ENCODE peak calls at places on chromosomes 3 and 15, in seven cellular contexts. F, G, K, M, B, Y and W are unnamed samples.
A peak's percentile ranks its signal among the peaks of the same experiment; 100 is the strongest.

GRCh38 chr15:66935688-66936087 is 129.7 kb upstream of the SMAD3 start:
- DNase-seq in F (no peak), G (no peak), K (no peak), M (no peak), B (no peak), Y (peak; percentile 11), W (no peak)

GRCh38 chr15:38912067-38912466 is 347.5 kb upstream of the RASGRP1 start:
- DNase-seq in F (no peak), G (no peak), K (no peak), M (no peak), B (peak; percentile 25), Y (peak; percentile 19), W (no peak)

GRCh38 chr3:193982258-193982659 is 153.7 kb upstream of the HES1 start:
- DNase-seq in F (peak; percentile 37), G (no peak), K (no peak), M (no peak), B (peak; percentile 60), Y (peak; percentile 77), W (no peak)

GRCh38 chr3:129773942-129774663 is 119.4 kb downstream of the TMCC1 start:
- DNase-seq in F (no peak), G (peak; percentile 30), K (no peak), M (no peak), B (no peak), Y (no peak), W (no peak)

GRCh38 chr3:78314327-78314726 is 1274.4 kb downstream of the ROBO2 start:
- DNase-seq in F (no peak), G (no peak), K (no peak), M (no peak), B (no peak), Y (no peak), W (no peak)

GRCh38 chr15:65903296-65904073 is 34.2 kb downstream of the RAB11A start:
- DNase-seq in F (no peak), G (no peak), K (no peak), M (no peak), B (peak; percentile 67), Y (peak; percentile 38), W (no peak)

GRCh38 chr3:155619118-155619915 is 125.6 kb downstream of the PLCH1 start:
- DNase-seq in F (no peak), G (no peak), K (no peak), M (no peak), B (no peak), Y (no peak), W (no peak)

GRCh38 chr3:11530153-11530721 is 113.5 kb downstream of the VGLL4 start:
- DNase-seq in F (peak; percentile 80), G (no peak), K (peak; percentile 97), M (no peak), B (peak; percentile 87), Y (peak; percentile 94), W (no peak)

GRCh38 chr15:37032091-37032775 is 68.1 kb downstream of the MEIS2 start:
- DNase-seq in F (no peak), G (no peak), K (no peak), M (no peak), B (peak; percentile 41), Y (no peak), W (no peak)

GRCh38 chr3:54065140-54065539 is 57.2 kb upstream of the CACNA2D3 start:
- DNase-seq in F (no peak), G (no peak), K (no peak), M (no peak), B (no peak), Y (no peak), W (no peak)

GRCh38 chr15:66184936-66185790 is 68.4 kb downstream of the MEGF11 start:
- DNase-seq in F (no peak), G (no peak), K (no peak), M (no peak), B (no peak), Y (no peak), W (no peak)

GRCh38 chr3:179991104-179991503 is 45.6 kb downstream of the PEX5L start:
- DNase-seq in F (no peak), G (no peak), K (no peak), M (no peak), B (no peak), Y (no peak), W (no peak)

GRCh38 chr3:58352624-58353023 is 19.9 kb downstream of the PXK start:
- DNase-seq in F (no peak), G (no peak), K (no peak), M (no peak), B (no peak), Y (no peak), W (no peak)

GRCh38 chr3:13145826-13146642 is 72.8 kb upstream of the IQSEC1 start:
- DNase-seq in F (no peak), G (no peak), K (no peak), M (no peak), B (no peak), Y (no peak), W (no peak)

GRCh38 chr15:75672646-75673425 is 25.1 kb downstream of the SNX33 start:
- DNase-seq in F (no peak), G (no peak), K (no peak), M (no peak), B (peak; percentile 90), Y (peak; percentile 52), W (no peak)

GRCh38 chr3:82085811-82086475 is 324.5 kb upstream of the GBE1 start:
- DNase-seq in F (no peak), G (no peak), K (no peak), M (no peak), B (no peak), Y (no peak), W (no peak)

GRCh38 chr3:47578691-47579632 is at the start of gene CSPG5:
- DNase-seq in F (no peak), G (peak; percentile 52), K (no peak), M (no peak), B (no peak), Y (no peak), W (no peak)

GRCh38 chr3:13233487-13234154 is 160.4 kb upstream of the IQSEC1 start:
- DNase-seq in F (no peak), G (no peak), K (no peak), M (no peak), B (no peak), Y (no peak), W (no peak)

GRCh38 chr3:185912512-185912911 is 25.3 kb downstream of the TRA2B start:
- DNase-seq in F (no peak), G (no peak), K (no peak), M (no peak), B (no peak), Y (no peak), W (no peak)

GRCh38 chr15:33994005-33994615 is 25.8 kb downstream of the CHRM5 start:
- DNase-seq in F (no peak), G (peak; percentile 49), K (no peak), M (no peak), B (peak; percentile 43), Y (peak; percentile 45), W (no peak)

GRCh38 chr3:107431048-107431297 is 53.7 kb downstream of the CCDC54 start:
- DNase-seq in F (peak; percentile 24), G (no peak), K (no peak), M (no peak), B (peak; percentile 26), Y (no peak), W (no peak)

GRCh38 chr3:147843331-147843730 is 434.2 kb downstream of the ZIC1 start:
- DNase-seq in F (no peak), G (no peak), K (no peak), M (no peak), B (no peak), Y (peak; percentile 37), W (no peak)

DNA sequence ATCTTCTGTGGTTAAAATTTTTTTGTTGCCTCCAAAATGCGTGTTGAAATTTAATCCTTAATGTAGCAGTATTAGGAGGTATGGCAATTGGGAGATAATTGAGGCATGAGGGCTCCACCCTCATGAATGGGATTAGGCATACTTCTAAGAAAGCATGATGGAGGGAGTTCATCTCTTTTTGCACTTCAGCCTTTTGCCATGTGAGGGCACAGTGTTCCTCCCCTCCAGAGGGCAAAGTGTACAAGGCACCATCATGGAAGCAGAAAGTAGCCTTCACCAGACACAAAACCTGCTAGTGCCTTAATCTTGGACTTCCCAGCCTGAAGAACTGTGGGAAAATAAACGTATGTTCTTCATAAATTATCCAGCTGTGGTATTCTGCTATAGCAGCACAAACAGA is 429.5 kb downstream of the ZIC1 start:
- DNase-seq in F (no peak), G (no peak), K (no peak), M (no peak), B (no peak), Y (peak; percentile 28), W (no peak)
- TF ChIP-seq CTCF in F (no peak), G (no peak), K (peak; percentile 27), M (peak; percentile 8), B (no peak), Y (peak; percentile 46), W (peak; percentile 26)

DNA sequence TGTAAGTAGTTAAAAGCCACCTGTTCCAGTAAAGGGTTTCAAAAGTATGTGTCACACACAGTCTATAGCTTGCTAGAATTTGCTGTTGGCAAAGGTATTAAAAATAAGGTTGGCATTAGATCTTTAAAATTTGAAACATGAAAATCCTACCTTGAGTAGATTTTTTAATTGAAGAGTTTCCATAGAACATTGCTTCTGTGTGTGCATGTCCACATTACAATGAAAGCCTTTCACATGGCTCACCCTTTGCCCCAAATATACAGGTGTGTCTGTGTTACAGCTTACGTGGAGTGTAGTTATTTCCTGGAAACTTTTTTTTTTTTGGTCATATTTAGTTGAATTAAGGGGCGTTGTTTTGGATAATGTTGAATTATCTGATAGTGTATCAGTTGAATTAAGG is 2.2 kb downstream of the ABHD17C start:
- DNase-seq in F (no peak), G (no peak), K (no peak), M (no peak), B (no peak), Y (no peak), W (no peak)
- H3K4me3 ChIP-seq in F (peak overlapping the region; percentile 65), G (no peak overlapping the region), K (peak overlapping the region; percentile 52), M (peak overlapping the region; percentile 88), B (peak overlapping the region; percentile 74), Y (no peak overlapping the region), W (peak overlapping the region; percentile 71)

GRCh38 chr3:142595951-142596725 is at the start of gene PLS1:
- DNase-seq in F (peak; percentile 83), G (peak; percentile 95), K (no peak), M (peak; percentile 37), B (peak; percentile 83), Y (peak; percentile 68), W (peak; percentile 71)
- TF ChIP-seq CTCF in F (peak; percentile 34), G (no peak), K (no peak), M (no peak), B (no peak), Y (no peak), W (no peak)

DNA sequence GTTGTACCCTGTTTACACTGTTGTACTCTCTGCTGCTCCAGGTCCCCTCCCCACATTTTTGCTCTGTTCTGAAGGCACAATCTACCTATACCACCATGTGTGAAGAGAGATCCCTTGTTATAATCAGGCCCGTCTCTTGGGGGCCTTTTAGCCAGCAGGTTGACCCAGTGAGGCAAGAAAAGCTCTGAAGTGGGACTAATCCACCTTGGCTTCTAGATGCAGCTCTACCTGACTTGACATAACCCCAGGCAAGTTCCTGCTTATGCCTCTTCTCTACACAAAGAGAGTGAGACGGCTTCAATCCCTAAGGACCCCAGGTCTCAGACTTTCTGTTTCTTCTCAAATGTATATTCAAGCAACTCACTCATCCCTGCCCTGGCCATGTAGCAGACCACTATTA is 56.9 kb upstream of the MANF start:
- DNase-seq in F (no peak), G (no peak), K (no peak), M (no peak), B (no peak), Y (no peak), W (no peak)
- H3K4me3 ChIP-seq in F (no peak overlapping the region), G (no peak overlapping the region), K (no peak overlapping the region), M (no peak overlapping the region), B (no peak overlapping the region), Y (no peak overlapping the region), W (no peak overlapping the region)